ENCODE peak calls at places on chromosomes 3 and 15, in four cellular contexts. O is stimulated activated CD4-positive, alpha-beta T cell treated with anti-CD3 and anti-CD28 coated beads, Interleukin-12 subunit alpha, Interleukin-12 subunit beta, amount 100 ng/mL, for 4 hours; Z is memory B cell; P is activated CD4-positive, alpha-beta T cell treated with anti-CD3 and anti-CD28 coated beads, Interleukin-2, amount 50 U/mL, for 1 hour. D is an unnamed sample.

GRCh38 chr3:51718547-51719412 is 11.9 kb downstream of the GRM2 start:
- DNase-seq in P (peak), O (peak), Z (no peak), D (peak)

GRCh38 chr3:172203522-172204258 is 164.3 kb downstream of the FNDC3B start:
- DNase-seq in Z (no peak), P (no peak), O (no peak), D (no peak)

GRCh38 chr3:57227930-57228733 is 603 bp downstream of the APPL1 start:
- DNase-seq in P (peak), Z (peak), O (peak), D (no peak)

GRCh38 chr3:7546219-7546618 is 685.3 kb downstream of the GRM7 start:
- DNase-seq in Z (no peak), O (no peak), P (no peak), D (no peak)

GRCh38 chr15:88745696-88746095 is 57.5 kb upstream of the ACAN start:
- DNase-seq in P (no peak), Z (no peak), O (no peak), D (no peak)

GRCh38 chr15:42461261-42461660 is 29.7 kb downstream of the ZNF106 start:
- DNase-seq in Z (no peak), P (no peak), O (no peak), D (no peak)

GRCh38 chr3:20066848-20067617 is 26.8 kb downstream of the KAT2B start:
- DNase-seq in Z (no peak), P (no peak), O (no peak), D (no peak)

GRCh38 chr3:61875073-61875472 is 313.7 kb downstream of the PTPRG start:
- DNase-seq in O (no peak), Z (no peak), P (no peak), D (no peak)

GRCh38 chr15:72873379-72874233 is 90.0 kb upstream of the ADPGK start:
- DNase-seq in P (no peak), Z (peak), O (no peak), D (no peak)

GRCh38 chr15:46265664-46266063 is 630.8 kb downstream of the SQOR start:
- DNase-seq in P (no peak), Z (no peak), O (no peak), D (no peak)

GRCh38 chr15:91852741-91853500 is 587 bp upstream of the SLCO3A1 start:
- DNase-seq in O (peak), Z (peak), P (peak), D (peak)

GRCh38 chr15:39466428-39466827 is 114.5 kb upstream of the THBS1 start:
- DNase-seq in Z (no peak), O (no peak), P (no peak), D (no peak)

GRCh38 chr3:53198256-53198977 is 37.4 kb downstream of the PRKCD start:
- DNase-seq in O (no peak), Z (peak), P (no peak), D (no peak)

GRCh38 chr3:23096041-23096440 is 107.1 kb upstream of the UBE2E2 start:
- DNase-seq in Z (no peak), P (no peak), O (no peak), D (no peak)

GRCh38 chr3:129312671-129313414 is 34.2 kb downstream of the HMCES start:
- DNase-seq in Z (no peak), P (no peak), O (no peak), D (no peak)

GRCh38 chr3:29099775-29100174 is 181.1 kb upstream of the RBMS3 start:
- DNase-seq in Z (no peak), P (no peak), O (no peak), D (no peak)

D was measured in GM12891.